ENCODE peak calls at places on chromosome 4, in seven cellular contexts. Z is GM12878; V is ascending aorta; G is OCI-LY7; F is CD8-positive, alpha-beta T cell; J is heart left ventricle; P is lower lobe of right lung. Y is an unnamed sample.

GRCh38 chr4:337143-337931 is at the start of gene ZNF141:
- DNase-seq in F (peak; percentile 86), P (peak; percentile 95), V (peak; percentile 92), J (peak; percentile 98), Z (peak; percentile 95), G (peak; percentile 91), Y (peak; percentile 92)

GRCh38 chr4:52253025-52253424 is 201.9 kb downstream of the SPATA18 start:
- DNase-seq in J (no peak), P (no peak), G (no peak), V (no peak), F (no peak), Z (no peak), Y (no peak)

GRCh38 chr4:1246111-1246881 is 2.6 kb downstream of the CTBP1 start:
- DNase-seq in V (no peak), Z (no peak), G (peak; percentile 56), J (peak; percentile 36), P (peak; percentile 76), F (no peak), Y (no peak)

GRCh38 chr4:112770111-112770510 is 133.2 kb downstream of the LARP7 start:
- DNase-seq in Z (no peak), F (no peak), V (no peak), P (no peak), J (no peak), G (no peak), Y (no peak)

GRCh38 chr4:93183589-93183988 is 645.0 kb upstream of the ATOH1 start:
- DNase-seq in Z (no peak), F (no peak), V (no peak), G (no peak), J (no peak), P (no peak), Y (no peak)

GRCh38 chr4:22661443-22661842 is 31.3 kb upstream of the GBA3 start:
- DNase-seq in J (no peak), V (no peak), F (no peak), G (no peak), Z (no peak), P (no peak), Y (no peak)

GRCh38 chr4:146243141-146243882 is 29.0 kb downstream of the REELD1 start:
- DNase-seq in P (peak; percentile 61), F (peak; percentile 24), J (no peak), V (no peak), G (peak; percentile 10), Z (peak; percentile 45), Y (no peak)

GRCh38 chr4:6324999-6325790 is 55.5 kb downstream of the WFS1 start:
- DNase-seq in Z (no peak), G (no peak), F (no peak), P (peak; percentile 77), J (peak; percentile 49), V (no peak), Y (no peak)

GRCh38 chr4:127048371-127049085 is 584.2 kb upstream of the INTU start:
- DNase-seq in J (no peak), P (no peak), G (no peak), F (no peak), V (no peak), Z (no peak), Y (no peak)

GRCh38 chr4:166153539-166153938 is 280.5 kb downstream of the TLL1 start:
- DNase-seq in J (peak; percentile 26), G (no peak), Z (no peak), P (no peak), V (no peak), F (no peak), Y (no peak)

GRCh38 chr4:42653606-42654560 is 3.0 kb downstream of the ATP8A1 start:
- DNase-seq in J (no peak), P (no peak), Z (no peak), F (no peak), V (no peak), G (no peak), Y (no peak)

GRCh38 chr4:41236508-41236907 is 20.2 kb upstream of the UCHL1 start:
- DNase-seq in V (no peak), G (no peak), P (no peak), F (no peak), J (no peak), Z (no peak), Y (no peak)

GRCh38 chr4:37967749-37968148 is 7.6 kb downstream of the PTTG2 start:
- DNase-seq in G (no peak), P (no peak), Z (no peak), V (no peak), F (no peak), J (no peak), Y (no peak)

GRCh38 chr4:25104561-25104960 is 55.7 kb downstream of the SEPSECS start:
- DNase-seq in G (no peak), Z (no peak), P (no peak), F (no peak), J (no peak), V (no peak), Y (no peak)

GRCh38 chr4:1554876-1555265 is 129.2 kb downstream of the FAM53A start:
- DNase-seq in F (no peak), P (no peak), J (no peak), V (no peak), G (no peak), Z (no peak), Y (no peak)

GRCh38 chr4:147157860-147158701 is 212.4 kb upstream of the TTC29 start:
- DNase-seq in J (peak; percentile 40), G (no peak), P (peak; percentile 50), V (no peak), F (no peak), Z (no peak), Y (peak; percentile 57)

GRCh38 chr4:148173397-148174017 is 268.7 kb downstream of the NR3C2 start:
- DNase-seq in V (no peak), P (no peak), G (no peak), F (no peak), Z (no peak), J (no peak), Y (no peak)

GRCh38 chr4:171812377-171813194 is 618 bp upstream of the GALNTL6 start:
- DNase-seq in V (no peak), P (no peak), G (no peak), F (no peak), Z (no peak), J (peak; percentile 20), Y (peak; percentile 45)

GRCh38 chr4:76744253-76744921 is 153.6 kb downstream of the SOWAHB start:
- DNase-seq in G (no peak), P (no peak), V (no peak), Z (no peak), J (no peak), F (no peak), Y (no peak)

DNA sequence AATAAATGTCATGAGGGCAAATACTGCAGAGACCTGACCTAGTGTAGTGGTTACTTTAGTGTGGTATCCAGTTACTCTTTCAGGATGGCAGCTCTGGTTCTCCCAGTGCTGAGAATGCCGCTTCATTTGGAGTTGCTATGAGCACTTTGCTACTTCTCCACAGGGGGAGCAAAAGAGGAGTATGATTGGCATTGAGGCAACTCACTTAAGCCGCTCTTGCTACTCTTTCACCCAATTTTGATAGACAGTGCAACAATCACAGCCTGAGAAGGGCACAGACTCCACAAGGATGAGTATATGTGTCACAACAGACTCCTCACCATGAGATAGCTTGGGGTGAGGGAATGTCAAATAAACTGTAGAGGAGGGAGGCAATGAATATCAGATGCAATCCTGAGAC is 81.2 kb downstream of the NPY1R start:
- DNase-seq in F (no peak), P (no peak), V (no peak), J (no peak), G (no peak), Z (no peak), Y (no peak)
- TF ChIP-seq CTCF in F (no peak), P (no peak), V (no peak), J (no peak), G (peak; percentile 37), Z (no peak), Y (no peak)

DNA sequence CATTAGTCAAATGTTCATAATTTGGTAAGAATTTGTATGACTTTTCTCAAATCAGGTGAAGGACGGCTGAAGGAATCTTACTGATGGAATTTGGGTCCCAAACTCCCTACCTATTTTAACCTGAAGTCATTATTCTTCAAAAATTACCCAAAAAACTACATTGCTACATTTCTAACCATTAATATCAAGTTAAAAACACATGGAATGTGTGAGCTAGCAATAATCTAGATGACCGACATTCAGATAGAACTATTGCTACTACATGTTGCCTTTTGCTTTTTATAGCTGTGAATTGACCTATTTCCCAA is 25.3 kb upstream of the WWC2 start:
- DNase-seq in V (no peak), F (no peak), Z (no peak), J (no peak), G (no peak), P (no peak), Y (no peak)
- TF ChIP-seq CTCF in V (no peak), F (no peak), Z (no peak), J (no peak), G (peak; percentile 51), P (no peak), Y (peak; percentile 39)

GRCh38 chr4:35521682-35522081 is 722.6 kb downstream of the ARAP2 start:
- DNase-seq in V (no peak), J (no peak), Z (no peak), P (no peak), F (no peak), G (no peak), Y (no peak)

GRCh38 chr4:35525192-35525978 is 718.9 kb downstream of the ARAP2 start:
- DNase-seq in V (no peak), F (no peak), Z (no peak), J (no peak), G (no peak), P (no peak), Y (no peak)

DNA sequence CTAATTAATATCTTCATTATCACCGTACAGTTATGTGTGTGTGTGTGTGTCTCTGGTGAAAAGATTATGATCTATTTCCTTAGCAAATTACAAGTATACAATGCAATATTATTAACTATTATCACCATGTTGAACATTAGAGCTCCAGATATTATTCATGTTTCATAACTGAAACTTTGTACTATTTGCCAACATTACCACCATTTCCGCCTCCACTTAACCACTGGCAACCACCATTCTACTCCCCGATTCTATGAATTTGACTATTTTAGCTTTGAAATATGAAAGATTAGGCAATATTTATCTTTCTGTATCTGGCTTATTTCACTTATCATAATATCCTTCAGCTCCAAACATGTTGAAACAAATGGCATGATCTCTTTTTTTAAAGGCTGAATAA is 717.9 kb downstream of the ARAP2 start:
- DNase-seq in V (no peak), F (no peak), Z (no peak), P (no peak), J (no peak), G (no peak), Y (no peak)
- TF ChIP-seq CTCF in V (no peak), F (no peak), Z (no peak), P (no peak), J (no peak), G (no peak), Y (no peak)

GRCh38 chr4:13704761-13705160 is 77.2 kb upstream of the BOD1L1 start:
- DNase-seq in J (no peak), P (no peak), V (no peak), G (no peak), F (no peak), Z (no peak), Y (no peak)

GRCh38 chr4:13703096-13703495 is 75.6 kb upstream of the BOD1L1 start:
- DNase-seq in G (no peak), Z (no peak), J (no peak), F (no peak), P (no peak), V (no peak), Y (no peak)

GRCh38 chr4:13701937-13702446 is 74.5 kb upstream of the BOD1L1 start:
- DNase-seq in J (no peak), F (no peak), P (no peak), Z (no peak), G (no peak), V (no peak), Y (no peak)

GRCh38 chr4:13705521-13706035 is 78.1 kb upstream of the BOD1L1 start:
- DNase-seq in V (no peak), P (peak; percentile 61), F (no peak), J (peak; percentile 78), Z (no peak), G (no peak), Y (no peak)

GRCh38 chr4:13704020-13704419 is 76.5 kb upstream of the BOD1L1 start:
- DNase-seq in F (no peak), P (no peak), V (no peak), Z (no peak), G (no peak), J (no peak), Y (no peak)
- TF ChIP-seq CTCF in F (no peak), P (no peak), V (no peak), Z (no peak), G (no peak), J (no peak), Y (no peak)

Y was measured in glutamatergic neuron.